ENCODE peak calls at places on chromosomes 3 and 15, in four cellular contexts. C is psoas muscle, W is ovary, F is coronary artery. V is an unnamed sample.

GRCh38 chr3:189947948-189948723 is 172.6 kb downstream of the P3H2 start:
- DNase-seq in C (no peak), W (no peak), F (no peak), V (no peak)

GRCh38 chr15:33201376-33202189 is 7.1 kb upstream of the FMN1 start:
- DNase-seq in C (peak), W (no peak), F (no peak), V (peak)

GRCh38 chr3:196323723-196324122 is 5.7 kb upstream of the DYNLT2B start:
- DNase-seq in C (no peak), W (no peak), F (no peak), V (no peak)

GRCh38 chr15:50879016-50879415 is 29.5 kb upstream of the AP4E1 start:
- DNase-seq in C (no peak), W (no peak), F (no peak), V (no peak)

GRCh38 chr3:2978977-2979732 is 131.0 kb downstream of the IL5RA start:
- DNase-seq in C (no peak), W (no peak), F (no peak), V (no peak)

GRCh38 chr3:37907371-37907770 is 45.7 kb downstream of the CTDSPL start:
- DNase-seq in C (no peak), W (no peak), F (no peak), V (no peak)

GRCh38 chr3:62876064-62876463 is 848 bp upstream of the CADPS start:
- DNase-seq in C (no peak), W (peak), F (no peak), V (no peak)

GRCh38 chr15:23565395-23566069 is at the start of gene MKRN3:
- DNase-seq in C (no peak), W (no peak), F (no peak), V (no peak)

GRCh38 chr15:79811406-79812405 is 85.1 kb downstream of the MTHFS start:
- DNase-seq in C (peak), W (peak), F (no peak), V (peak)

GRCh38 chr15:48798319-48798718 is 12.6 kb downstream of the CEP152 start:
- DNase-seq in C (no peak), W (no peak), F (no peak), V (no peak)

GRCh38 chr15:77871838-77872371 is 205.6 kb downstream of the TBC1D2B start:
- DNase-seq in C (no peak), W (no peak), F (no peak), V (no peak)
- TF ChIP-seq CTCF in C (no peak), W (no peak), F (no peak), V (no peak)

DNA sequence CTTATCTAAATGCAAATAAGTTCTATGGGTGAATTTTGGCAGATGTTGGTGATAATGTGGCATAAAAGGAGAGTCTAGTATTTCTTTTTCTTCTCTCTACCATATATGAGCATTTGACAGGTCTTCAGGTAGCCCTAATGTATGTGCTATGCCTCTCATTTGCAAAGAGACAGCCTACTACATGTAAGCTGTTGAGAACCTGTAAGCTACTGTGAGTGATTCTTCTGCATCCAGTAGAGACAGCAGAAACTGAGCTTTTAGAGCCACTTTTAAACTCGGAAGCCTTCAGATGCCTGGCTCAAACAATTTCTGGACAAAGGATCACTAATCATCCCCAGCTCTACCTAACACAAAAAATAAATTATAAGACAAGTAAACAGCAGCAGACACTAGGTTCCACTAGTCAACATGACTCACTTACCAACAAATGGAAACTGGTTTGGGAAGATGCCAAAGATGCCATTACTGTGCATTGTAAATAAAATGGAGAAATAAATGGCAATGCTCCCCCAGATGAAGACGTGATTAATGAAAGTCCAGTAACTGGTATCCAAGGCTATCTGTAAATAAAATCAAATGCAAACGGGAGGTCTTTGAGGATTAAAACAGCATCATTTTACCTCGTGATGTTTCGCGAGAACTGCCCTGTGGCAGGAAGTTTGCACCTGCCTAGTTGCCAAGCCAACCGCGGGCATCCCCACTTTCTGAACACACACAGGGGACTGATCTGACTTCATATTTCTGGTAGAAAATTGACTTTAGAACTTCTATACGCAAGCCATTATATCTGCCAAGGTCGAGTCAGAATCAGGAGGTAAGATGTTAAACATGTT is 245.3 kb downstream of the DTWD1 start:
- DNase-seq in C (no peak), W (no peak), F (no peak), V (no peak)
- H3K4me3 ChIP-seq in C (no peak), W (no peak), F (no peak), V (no peak)

DNA sequence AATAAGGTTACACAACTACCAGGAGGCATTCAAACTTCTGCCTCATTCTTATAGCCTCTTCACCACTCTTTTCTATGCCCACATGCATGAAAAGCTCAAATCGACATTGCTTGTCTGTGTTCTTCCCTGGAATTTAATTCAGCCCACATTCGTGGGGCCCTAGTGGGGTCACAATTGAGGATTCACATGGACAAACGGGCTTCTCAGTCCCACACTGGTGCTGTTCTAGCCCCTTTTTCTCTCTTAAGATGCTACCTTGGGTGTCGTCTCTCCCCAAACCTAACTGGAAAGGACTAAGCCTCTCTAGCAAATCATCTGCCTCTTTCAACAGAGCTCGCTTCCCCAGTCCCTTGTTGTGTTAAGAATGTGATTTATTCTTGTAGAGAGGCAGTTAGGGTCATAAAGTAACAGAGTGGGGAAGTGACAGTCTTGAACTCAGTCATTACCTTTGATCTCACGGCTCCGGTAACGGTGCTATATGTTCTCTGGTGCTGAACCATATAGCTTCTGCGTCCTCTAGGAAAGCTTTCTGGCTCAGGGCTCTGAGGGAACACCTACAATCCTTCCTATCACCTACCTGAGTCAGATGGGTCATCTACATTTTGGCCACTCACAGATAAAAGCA is 4.9 kb downstream of the LPP start:
- DNase-seq in C (no peak), W (no peak), F (no peak), V (no peak)
- TF ChIP-seq CTCF in C (no peak), W (no peak), F (no peak), V (no peak)

GRCh38 chr3:153138267-153139210 is 23.5 kb upstream of the RAP2B start:
- DNase-seq in C (peak), W (no peak), F (peak), V (peak)
- H3K4me3 ChIP-seq in C (no peak), W (no peak), F (no peak), V (no peak)

GRCh38 chr3:57911588-57911987 is 96.6 kb upstream of the FLNB start:
- DNase-seq in C (no peak), W (no peak), F (no peak), V (no peak)

DNA sequence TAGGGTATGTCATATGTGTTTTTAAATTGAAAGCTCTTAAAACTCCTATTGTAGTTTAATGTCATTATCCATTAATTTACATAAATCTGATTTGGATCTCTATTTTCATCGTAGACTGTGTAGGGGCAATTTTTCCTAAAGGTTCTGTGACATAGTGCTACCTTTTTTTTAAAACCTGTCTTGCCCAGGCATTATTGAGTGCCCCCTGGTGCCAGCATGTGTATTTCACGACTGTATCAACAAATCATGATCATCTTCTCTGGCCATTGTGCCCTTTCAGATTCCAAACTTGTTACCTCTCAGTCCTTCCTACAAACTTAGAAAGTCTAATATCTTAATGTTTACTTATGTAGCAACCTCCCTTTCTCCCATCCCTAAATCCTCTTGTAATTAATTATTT is 97.2 kb upstream of the FLNB start:
- DNase-seq in C (no peak), W (no peak), F (no peak), V (no peak)
- TF ChIP-seq CTCF in C (peak), W (no peak), F (no peak), V (no peak)

GRCh38 chr15:73685981-73686380 is 1.8 kb downstream of the CD276 start:
- DNase-seq in C (no peak), W (no peak), F (no peak), V (no peak)

GRCh38 chr15:73688455-73688854 is 4.3 kb downstream of the CD276 start:
- DNase-seq in C (no peak), W (no peak), F (no peak), V (no peak)

GRCh38 chr15:73683624-73684536 is at the start of gene CD276:
- DNase-seq in C (peak), W (peak), F (peak), V (peak)

GRCh38 chr15:73685561-73685960 is 1.4 kb downstream of the CD276 start:
- DNase-seq in C (no peak), W (no peak), F (no peak), V (no peak)

GRCh38 chr15:73686781-73687256 is 2.6 kb downstream of the CD276 start:
- DNase-seq in C (no peak), W (no peak), F (no peak), V (no peak)
- H3K4me3 ChIP-seq in C (no peak), W (no peak), F (peak), V (no peak)

GRCh38 chr15:77650285-77650684 is 17.6 kb upstream of the LINGO1 start:
- DNase-seq in C (no peak), W (no peak), F (no peak), V (no peak)
- TF ChIP-seq CTCF in C (no peak), W (no peak), F (no peak), V (no peak)

GRCh38 chr3:9136746-9137434 is 112.6 kb downstream of the SRGAP3 start:
- DNase-seq in C (no peak), W (no peak), F (no peak), V (no peak)
- H3K4me3 ChIP-seq in C (peak), W (no peak), F (peak), V (peak)